ENCODE peak calls at places on chromosomes 11 and 22, in nine cellular contexts. A is CD8-positive, alpha-beta T cell; G is AG10803; H is naive B cell; W is T-cell; R is cerebellar cortex; T is GM12891; V is GM23338; P is GM19239. Q is an unnamed sample.

GRCh38 chr11:13238879-13239514 is 38.6 kb upstream of the BMAL1 start:
- DNase-seq in A (peak; percentile 13), G (peak; percentile 51), H (peak; percentile 33), W (peak; percentile 8), R (peak; percentile 28), T (peak; percentile 12), V (peak; percentile 86), P (peak; percentile 23), Q (peak; percentile 23)

GRCh38 chr11:61777234-61778090 is 14.9 kb downstream of the TMEM258 start:
- DNase-seq in A (no peak), G (no peak), H (peak; percentile 50), W (no peak), R (no peak), T (peak; percentile 67), V (peak; percentile 84), P (peak; percentile 64), Q (peak; percentile 29)

GRCh38 chr11:35173011-35173511 is 34.1 kb downstream of the CD44 start:
- DNase-seq in A (no peak), G (no peak), H (peak; percentile 60), W (no peak), R (no peak), T (no peak), V (peak; percentile 32), P (no peak), Q (no peak)

GRCh38 chr11:122210378-122210995 is 94.5 kb upstream of the BLID start:
- DNase-seq in A (no peak), G (no peak), H (no peak), W (no peak), R (no peak), T (no peak), V (no peak), P (no peak), Q (no peak)

GRCh38 chr11:33347490-33348125 is 90.4 kb downstream of the HIPK3 start:
- DNase-seq in A (no peak), G (no peak), H (peak; percentile 60), W (no peak), R (no peak), T (no peak), V (no peak), P (no peak), Q (no peak)

GRCh38 chr11:63682045-63682915 is 980 bp downstream of the RTN3 start:
- DNase-seq in A (no peak), G (no peak), H (no peak), W (no peak), R (peak; percentile 68), T (no peak), V (peak; percentile 66), P (no peak), Q (peak; percentile 78)

GRCh38 chr22:49151256-49152131 is 676.2 kb downstream of the BRD1 start:
- DNase-seq in A (no peak), G (no peak), H (no peak), W (no peak), R (no peak), T (no peak), V (no peak), P (no peak), Q (no peak)

GRCh38 chr22:43829448-43829821 is 17.3 kb upstream of the EFCAB6 start:
- DNase-seq in A (no peak), G (peak; percentile 95), H (no peak), W (no peak), R (peak; percentile 61), T (no peak), V (no peak), P (no peak), Q (peak; percentile 67)

GRCh38 chr11:109946322-109946846 is 146.8 kb upstream of the ZC3H12C start:
- DNase-seq in A (peak; percentile 2), G (peak; percentile 96), H (peak; percentile 52), W (no peak), R (peak; percentile 75), T (no peak), V (peak; percentile 91), P (no peak), Q (peak; percentile 74)

GRCh38 chr11:133134561-133135173 is 397.6 kb downstream of the OPCML start:
- DNase-seq in A (no peak), G (peak; percentile 40), H (peak; percentile 2), W (no peak), R (peak; percentile 46), T (peak; percentile 35), V (peak; percentile 90), P (peak; percentile 50), Q (peak; percentile 49)

GRCh38 chr22:37996515-37997246 is 12.3 kb upstream of the SOX10 start:
- DNase-seq in A (no peak), G (no peak), H (no peak), W (no peak), R (peak; percentile 29), T (no peak), V (no peak), P (no peak), Q (peak; percentile 36)

GRCh38 chr11:92886243-92886905 is 83.1 kb upstream of the MTNR1B start:
- DNase-seq in A (no peak), G (peak; percentile 42), H (no peak), W (no peak), R (peak; percentile 87), T (peak; percentile 38), V (peak; percentile 79), P (peak; percentile 36), Q (peak; percentile 87)

GRCh38 chr11:132719684-132720083 is 812.6 kb downstream of the OPCML start:
- DNase-seq in A (no peak), G (no peak), H (no peak), W (no peak), R (no peak), T (no peak), V (no peak), P (no peak), Q (no peak)

GRCh38 chr11:44574620-44575287 is 9.3 kb downstream of the CD82 start:
- DNase-seq in A (no peak), G (peak; percentile 98), H (no peak), W (no peak), R (no peak), T (no peak), V (no peak), P (no peak), Q (no peak)

GRCh38 chr11:132605794-132606570 is 926.3 kb downstream of the OPCML start:
- DNase-seq in A (no peak), G (no peak), H (no peak), W (no peak), R (no peak), T (no peak), V (no peak), P (no peak), Q (no peak)

GRCh38 chr22:38081941-38082828 is 1.8 kb downstream of the SLC16A8 start:
- DNase-seq in A (no peak), G (no peak), H (no peak), W (no peak), R (no peak), T (peak; percentile 66), V (peak; percentile 58), P (no peak), Q (no peak)